ENCODE peak calls at places on chromosomes 16 and 17, in eight cellular contexts. W is AG08395; R is AG09309; D is stimulated activated CD8-positive, alpha-beta memory T cell treated with anti-CD3 and anti-CD28 coated beads, Interleukin-12 subunit alpha, Interleukin-12 subunit beta, amount 100 ng/mL, for 4 hours; M is fibroblast of lung; F is NCI-H1092; N is stimulated activated CD4-positive, alpha-beta T cell treated with anti-CD3 and anti-CD28 coated beads, Interleukin-1b, Interleukin-23, amount 100 ng/mL, for 24 hours; P is glutamatergic neuron. Q is an unnamed sample.
A peak's percentile ranks its signal among the peaks of the same experiment; 100 is the strongest.

GRCh38 chr16:68144008-68144407 is 58.8 kb downstream of the NFATC3 start:
- DNase-seq in W (no peak), R (no peak), D (no peak), M (no peak), F (no peak), N (no peak), P (no peak), Q (no peak)

GRCh38 chr16:50295541-50296132 is 29.3 kb downstream of the ADCY7 start:
- DNase-seq in W (no peak), R (no peak), D (no peak), M (no peak), F (no peak), N (no peak), P (no peak), Q (no peak)

GRCh38 chr17:205817-206216 is 24.4 kb upstream of the DOC2B start:
- DNase-seq in W (no peak), R (no peak), D (no peak), M (no peak), F (no peak), N (no peak), P (no peak), Q (no peak)

GRCh38 chr17:77690271-77691161 is 268.0 kb upstream of the TNRC6C start:
- DNase-seq in W (peak; percentile 27), R (no peak), D (no peak), M (no peak), F (no peak), N (no peak), P (no peak), Q (no peak)

GRCh38 chr17:42288985-42289862 is 926 bp downstream of the STAT5A start:
- DNase-seq in W (no peak), R (no peak), D (peak; percentile 45), M (no peak), F (no peak), N (no peak), P (no peak), Q (no peak)

GRCh38 chr16:57513371-57514102 is 22.8 kb downstream of the CCDC102A start:
- DNase-seq in W (no peak), R (no peak), D (no peak), M (no peak), F (no peak), N (no peak), P (no peak), Q (no peak)

GRCh38 chr16:89045881-89046280 is 47.8 kb upstream of the ACSF3 start:
- DNase-seq in W (no peak), R (no peak), D (no peak), M (no peak), F (no peak), N (no peak), P (no peak), Q (no peak)

GRCh38 chr17:74569392-74570003 is 2.2 kb upstream of the CD300H start:
- DNase-seq in W (peak; percentile 88), R (peak; percentile 99), D (no peak), M (peak; percentile 100), F (no peak), N (no peak), P (no peak), Q (peak; percentile 76)

GRCh38 chr16:67967183-67967955 is 1.1 kb downstream of the SLC12A4 start:
- DNase-seq in W (no peak), R (no peak), D (no peak), M (no peak), F (no peak), N (no peak), P (no peak), Q (no peak)

GRCh38 chr16:8673611-8674412 is 605 bp upstream of the ABAT start:
- DNase-seq in W (no peak), R (no peak), D (no peak), M (no peak), F (no peak), N (no peak), P (no peak), Q (no peak)

GRCh38 chr16:46859719-46860152 is 24.4 kb upstream of the GPT2 start:
- DNase-seq in W (peak; percentile 92), R (peak; percentile 52), D (no peak), M (peak; percentile 86), F (no peak), N (peak; percentile 42), P (no peak), Q (peak; percentile 84)

GRCh38 chr17:63928172-63928666 is 3.9 kb downstream of the CD79B start:
- DNase-seq in W (no peak), R (no peak), D (no peak), M (no peak), F (no peak), N (no peak), P (no peak), Q (no peak)

GRCh38 chr17:19743101-19744100 is 4.7 kb downstream of the ALDH3A1 start:
- DNase-seq in W (no peak), R (no peak), D (no peak), M (no peak), F (no peak), N (no peak), P (no peak), Q (no peak)

GRCh38 chr16:46923513-46924295 is 39.5 kb downstream of the GPT2 start:
- DNase-seq in W (no peak), R (no peak), D (no peak), M (no peak), F (no peak), N (no peak), P (no peak), Q (no peak)

GRCh38 chr17:29909604-29910003 is 20.4 kb downstream of the SSH2 start:
- DNase-seq in W (peak; percentile 10), R (no peak), D (no peak), M (peak; percentile 63), F (no peak), N (no peak), P (no peak), Q (peak; percentile 62)

GRCh38 chr16:31143036-31143888 is 6.6 kb downstream of the PRSS36 start:
- DNase-seq in W (no peak), R (no peak), D (no peak), M (no peak), F (no peak), N (no peak), P (no peak), Q (no peak)

GRCh38 chr16:78105517-78105916 is 6.1 kb downstream of the WWOX start:
- DNase-seq in W (no peak), R (no peak), D (no peak), M (no peak), F (no peak), N (no peak), P (no peak), Q (no peak)

GRCh38 chr17:50620848-50621247 is 13.8 kb upstream of the ABCC3 start:
- DNase-seq in W (no peak), R (no peak), D (no peak), M (no peak), F (peak; percentile 13), N (no peak), P (peak; percentile 49), Q (no peak)

GRCh38 chr16:88710556-88710955 is 4.3 kb downstream of the CTU2 start:
- DNase-seq in W (no peak), R (no peak), D (no peak), M (no peak), F (no peak), N (no peak), P (no peak), Q (no peak)

GRCh38 chr17:9402590-9403199 is 172.9 kb downstream of the STX8 start:
- DNase-seq in W (peak; percentile 24), R (no peak), D (no peak), M (no peak), F (no peak), N (no peak), P (peak; percentile 63), Q (no peak)

GRCh38 chr17:73013816-73014663 is 78.4 kb downstream of the SLC39A11 start:
- DNase-seq in W (no peak), R (no peak), D (no peak), M (peak; percentile 42), F (no peak), N (no peak), P (no peak), Q (peak; percentile 63)

GRCh38 chr17:65022751-65023421 is 33.7 kb downstream of the GNA13 start:
- DNase-seq in W (peak; percentile 40), R (peak; percentile 7), D (no peak), M (peak; percentile 87), F (no peak), N (no peak), P (no peak), Q (peak; percentile 66)

GRCh38 chr17:35612924-35613521 is 25.9 kb downstream of the AP2B1 start:
- DNase-seq in W (peak; percentile 40), R (no peak), D (no peak), M (peak; percentile 33), F (peak; percentile 19), N (no peak), P (peak; percentile 60), Q (peak; percentile 9)

GRCh38 chr16:27547134-27547533 is 2.6 kb downstream of the GTF3C1 start:
- DNase-seq in W (peak; percentile 81), R (peak; percentile 27), D (no peak), M (peak; percentile 82), F (no peak), N (no peak), P (no peak), Q (no peak)

GRCh38 chr16:354286-354881 is 1.9 kb upstream of the AXIN1 start:
- DNase-seq in W (no peak), R (no peak), D (no peak), M (no peak), F (no peak), N (no peak), P (no peak), Q (no peak)

GRCh38 chr17:16940116-16940881 is 31.6 kb downstream of the TNFRSF13B start:
- DNase-seq in W (no peak), R (no peak), D (no peak), M (no peak), F (no peak), N (no peak), P (no peak), Q (no peak)

GRCh38 chr17:57869599-57870282 is 19.9 kb upstream of the MRPS23 start:
- DNase-seq in W (peak; percentile 84), R (peak; percentile 77), D (no peak), M (peak; percentile 94), F (no peak), N (no peak), P (no peak), Q (no peak)